ENCODE peak calls at places on chromosomes 13 and 19, in nine cellular contexts. F is hepatocyte; H is HFFc6; S is C1 segment of cervical spinal cord; R is AG08396; P is stimulated activated CD4-positive, alpha-beta T cell treated with anti-CD3 and anti-CD28 coated beads, Interleukin-4, amount 100 ng/mL, for 1 hour; U is CD4-positive, alpha-beta T cell; Y is activated T-cell treated with anti-CD3 and anti-CD28 coated beads, Interleukin-2, amount 50 U/mL, for 24 hours; O is lower lobe of right lung. D is an unnamed sample.

GRCh38 chr19:56170261-56170660 is 5.5 kb upstream of the GALP start:
- DNase-seq in S (no peak), O (peak), H (no peak), Y (no peak), F (peak), U (no peak), R (no peak), P (no peak), D (no peak)

GRCh38 chr19:47124937-47125668 is 5.5 kb upstream of the SAE1 start:
- DNase-seq in F (peak), P (no peak), Y (peak), S (no peak), U (no peak), R (peak), H (peak), O (no peak), D (peak)

GRCh38 chr19:16188521-16188920 is 3.3 kb downstream of the FAM32A start:
- DNase-seq in Y (no peak), F (no peak), P (no peak), R (no peak), O (peak), U (no peak), S (no peak), H (no peak), D (no peak)

GRCh38 chr13:69331245-69331644 is 776.4 kb upstream of the ATXN8OS start:
- DNase-seq in P (no peak), R (no peak), U (no peak), F (no peak), O (no peak), S (no peak), Y (no peak), H (no peak), D (no peak)

GRCh38 chr13:23081246-23081645 is 99.5 kb upstream of the SGCG start:
- DNase-seq in O (no peak), S (no peak), F (no peak), Y (no peak), R (peak), U (no peak), P (no peak), H (peak), D (peak)

GRCh38 chr19:54616840-54617560 is 13.3 kb upstream of the LILRB1 start:
- DNase-seq in O (no peak), Y (no peak), F (no peak), H (no peak), P (no peak), U (no peak), R (no peak), S (peak), D (no peak)

GRCh38 chr19:47510516-47511127 is 4.2 kb downstream of the NAPA start:
- DNase-seq in F (no peak), H (no peak), Y (no peak), O (no peak), S (no peak), P (no peak), R (no peak), U (no peak), D (no peak)

GRCh38 chr19:31340059-31341025 is 8.9 kb downstream of the TSHZ3 start:
- DNase-seq in R (peak), O (no peak), S (no peak), U (no peak), H (peak), F (peak), Y (no peak), P (no peak), D (peak)

GRCh38 chr19:40610396-40611064 is 9.4 kb downstream of the LTBP4 start:
- DNase-seq in P (peak), H (no peak), U (peak), S (peak), F (no peak), Y (no peak), R (no peak), O (peak), D (no peak)

GRCh38 chr13:75364131-75364713 is 117.7 kb downstream of the TBC1D4 start:
- DNase-seq in H (no peak), R (no peak), P (no peak), Y (no peak), F (peak), O (no peak), S (no peak), U (no peak), D (no peak)

GRCh38 chr19:38596057-38596981 is 21.4 kb downstream of the MAP4K1 start:
- DNase-seq in S (no peak), U (no peak), R (peak), H (no peak), O (peak), Y (peak), F (peak), P (peak), D (peak)

GRCh38 chr19:18613589-18614234 is 1.0 kb downstream of the TMEM59L start:
- DNase-seq in O (no peak), S (no peak), R (no peak), U (no peak), F (no peak), P (no peak), Y (no peak), H (no peak), D (no peak)

GRCh38 chr19:12769689-12770088 is 5.7 kb downstream of the HOOK2 start:
- DNase-seq in Y (peak), U (peak), P (peak), O (peak), F (peak), S (no peak), R (no peak), H (no peak), D (no peak)

GRCh38 chr19:48290923-48291700 is 21.2 kb downstream of the ZNF114 start:
- DNase-seq in R (peak), O (peak), S (peak), P (peak), H (peak), F (peak), Y (peak), U (peak), D (peak)

GRCh38 chr13:98490195-98490771 is 86.6 kb downstream of the STK24 start:
- DNase-seq in F (peak), U (no peak), S (no peak), Y (no peak), R (no peak), O (no peak), P (no peak), H (no peak), D (no peak)

GRCh38 chr19:43527860-43528622 is 1.0 kb upstream of the ETHE1 start:
- DNase-seq in O (no peak), H (peak), R (no peak), P (no peak), U (no peak), F (no peak), S (peak), Y (no peak), D (peak)

GRCh38 chr13:99432637-99433542 is 68.4 kb upstream of the TM9SF2 start:
- DNase-seq in H (peak), Y (peak), P (peak), R (peak), F (peak), U (peak), O (peak), S (peak), D (peak)

GRCh38 chr19:38201731-38202130 is 22.3 kb downstream of the DPF1 start:
- DNase-seq in R (no peak), S (no peak), Y (peak), F (no peak), P (no peak), H (no peak), U (no peak), O (no peak), D (no peak)

GRCh38 chr13:20499986-20500385 is 25.7 kb downstream of the CRYL1 start:
- DNase-seq in U (no peak), Y (no peak), P (no peak), O (no peak), F (no peak), H (peak), S (no peak), R (no peak), D (peak)

GRCh38 chr19:31397308-31397707 is 48.1 kb upstream of the TSHZ3 start:
- DNase-seq in S (no peak), H (no peak), O (no peak), Y (no peak), R (no peak), P (no peak), U (no peak), F (no peak), D (no peak)

GRCh38 chr19:7526093-7526929 is 3.9 kb downstream of the MCOLN1 start:
- DNase-seq in U (no peak), Y (no peak), H (no peak), O (no peak), P (no peak), S (no peak), F (no peak), R (no peak), D (no peak)

GRCh38 chr13:99656843-99657506 is 155.7 kb downstream of the TM9SF2 start:
- DNase-seq in Y (no peak), U (no peak), R (no peak), S (no peak), O (no peak), P (no peak), H (no peak), F (no peak), D (no peak)

GRCh38 chr19:7595466-7596133 is at the start of gene CAMSAP3:
- DNase-seq in F (peak), U (no peak), Y (peak), H (no peak), R (peak), S (no peak), P (peak), O (peak), D (no peak)

GRCh38 chr13:44904982-44905381 is 84.3 kb downstream of the NUFIP1 start:
- DNase-seq in P (no peak), R (peak), Y (no peak), F (peak), O (no peak), U (no peak), S (no peak), H (peak), D (peak)

GRCh38 chr19:6394831-6395230 is 1.9 kb upstream of the GTF2F1 start:
- DNase-seq in U (no peak), P (no peak), O (no peak), F (no peak), R (no peak), H (no peak), S (no peak), Y (no peak), D (no peak)

D was measured in EL.